ENCODE peak calls at places on chromosomes 1 and 21, in seven cellular contexts. Z is ACHN; I is H9; K is ecto neural progenitor cell; X is pulmonary artery endothelial cell; L is islet precursor cell; M is naive thymus-derived CD4-positive, alpha-beta T cell. Y is an unnamed sample.

GRCh38 chr1:233065655-233066054 is 115.2 kb downstream of the NTPCR start:
- DNase-seq in I (no peak), L (no peak), K (no peak), Z (no peak), X (no peak), M (no peak), Y (no peak)

GRCh38 chr1:15972409-15972808 is 3.5 kb downstream of the ZBTB17 start:
- DNase-seq in M (no peak), Z (no peak), X (no peak), L (no peak), I (no peak), K (no peak), Y (no peak)

GRCh38 chr1:60876952-60877351 is 205.4 kb upstream of the NFIA start:
- DNase-seq in L (no peak), X (no peak), M (no peak), K (no peak), Z (no peak), I (no peak), Y (no peak)

GRCh38 chr1:153922076-153922837 is 515 bp downstream of the GATAD2B start:
- DNase-seq in L (peak), K (no peak), M (no peak), X (no peak), I (no peak), Z (peak), Y (no peak)

GRCh38 chr1:42176902-42177519 is 12.5 kb upstream of the GUCA2A start:
- DNase-seq in Z (peak), M (peak), I (peak), X (no peak), K (no peak), L (peak), Y (no peak)

GRCh38 chr1:184019066-184019465 is 18.5 kb downstream of the COLGALT2 start:
- DNase-seq in X (no peak), Z (no peak), L (no peak), M (no peak), K (no peak), I (no peak), Y (no peak)

GRCh38 chr1:114379358-114379757 is 131.6 kb downstream of the TRIM33 start:
- DNase-seq in M (no peak), X (no peak), L (no peak), K (no peak), Z (no peak), I (no peak), Y (no peak)

GRCh38 chr1:200895801-200896570 is 1.3 kb downstream of the INAVA start:
- DNase-seq in Z (peak), L (no peak), M (no peak), I (no peak), K (no peak), X (no peak), Y (no peak)

GRCh38 chr1:152143147-152143845 is 15.7 kb downstream of the RPTN start:
- DNase-seq in L (no peak), Z (no peak), M (no peak), X (no peak), I (no peak), K (no peak), Y (no peak)

GRCh38 chr21:28632718-28633408 is 359.8 kb downstream of the LTN1 start:
- DNase-seq in Z (no peak), I (no peak), X (no peak), L (peak), K (no peak), M (no peak), Y (no peak)

GRCh38 chr1:219916257-219916656 is 12.1 kb downstream of the SLC30A10 start:
- DNase-seq in K (no peak), I (no peak), M (no peak), Z (no peak), L (no peak), X (no peak), Y (no peak)

GRCh38 chr1:30242722-30243465 is 480.5 kb downstream of the MATN1 start:
- DNase-seq in L (no peak), Z (no peak), M (no peak), I (no peak), K (no peak), X (no peak), Y (no peak)

GRCh38 chr1:102799496-102799895 is 308.8 kb downstream of the COL11A1 start:
- DNase-seq in X (no peak), M (no peak), L (no peak), I (no peak), K (no peak), Z (no peak), Y (no peak)

GRCh38 chr1:6124341-6124740 is 55.8 kb downstream of the CHD5 start:
- DNase-seq in K (no peak), X (no peak), I (no peak), L (no peak), M (no peak), Z (no peak), Y (no peak)

GRCh38 chr1:208174736-208175507 is 69.3 kb downstream of the PLXNA2 start:
- DNase-seq in M (no peak), K (no peak), X (peak), I (no peak), Z (no peak), L (no peak), Y (no peak)

GRCh38 chr1:17239420-17239819 is 9.5 kb upstream of the PADI3 start:
- DNase-seq in Z (peak), I (peak), L (peak), M (no peak), X (peak), K (peak), Y (no peak)

GRCh38 chr1:212561501-212561931 is 47.0 kb upstream of the ATF3 start:
- DNase-seq in X (no peak), K (no peak), M (no peak), Z (peak), L (no peak), I (no peak), Y (no peak)

GRCh38 chr1:91026320-91026719 is 4.5 kb upstream of the ZNF644 start:
- DNase-seq in L (no peak), X (no peak), K (no peak), Z (no peak), M (no peak), I (no peak), Y (no peak)

GRCh38 chr1:111990878-111991760 is 1.7 kb upstream of the KCND3 start:
- DNase-seq in K (peak), M (no peak), L (peak), I (peak), X (no peak), Z (peak), Y (no peak)

GRCh38 chr21:33021150-33021549 is 4.6 kb upstream of the OLIG2 start:
- DNase-seq in I (no peak), L (peak), X (no peak), K (peak), M (no peak), Z (no peak), Y (no peak)

GRCh38 chr1:212646588-212646987 is 38.0 kb downstream of the ATF3 start:
- DNase-seq in X (no peak), L (peak), Z (no peak), I (no peak), K (no peak), M (no peak), Y (no peak)

GRCh38 chr21:26072891-26073615 is 97.5 kb downstream of the APP start:
- DNase-seq in M (no peak), Z (peak), K (no peak), L (peak), I (no peak), X (no peak), Y (no peak)

GRCh38 chr1:113835686-113836290 is 23.5 kb upstream of the RSBN1 start:
- DNase-seq in L (no peak), Z (peak), M (peak), I (no peak), X (no peak), K (no peak), Y (no peak)

GRCh38 chr1:106793686-106794085 is 262.8 kb upstream of the PRMT6 start:
- DNase-seq in K (no peak), I (no peak), X (no peak), Z (no peak), L (no peak), M (no peak), Y (no peak)

GRCh38 chr21:33075596-33076195 is 5.8 kb downstream of the OLIG1 start:
- DNase-seq in L (peak), I (peak), K (no peak), X (no peak), M (no peak), Z (no peak), Y (no peak)

GRCh38 chr1:150973826-150974579 is 632 bp downstream of the CERS2 start:
- DNase-seq in Z (peak), L (peak), M (peak), K (peak), I (peak), X (no peak), Y (no peak)

GRCh38 chr1:208183977-208184901 is 59.9 kb downstream of the PLXNA2 start:
- DNase-seq in I (no peak), K (no peak), X (no peak), M (no peak), Z (peak), L (peak), Y (peak)

GRCh38 chr21:41213081-41213480 is 45.1 kb downstream of the BACE2 start:
- DNase-seq in I (no peak), L (no peak), K (no peak), Z (no peak), X (no peak), M (no peak), Y (no peak)

GRCh38 chr21:29555601-29556000 is 256.9 kb downstream of the BACH1 start:
- DNase-seq in M (no peak), I (no peak), L (no peak), Z (no peak), X (no peak), K (no peak), Y (no peak)

GRCh38 chr1:40308036-40308727 is 8.9 kb downstream of the COL9A2 start:
- DNase-seq in K (no peak), I (no peak), M (no peak), Z (no peak), L (no peak), X (no peak), Y (no peak)

GRCh38 chr1:156804026-156804425 is 12.6 kb downstream of the SH2D2A start:
- DNase-seq in M (no peak), K (no peak), X (no peak), Z (no peak), I (no peak), L (peak), Y (no peak)

GRCh38 chr1:161258439-161259386 is at the start of gene PCP4L1:
- DNase-seq in K (peak), X (no peak), I (peak), Z (peak), M (peak), L (peak), Y (no peak)

GRCh38 chr1:2133039-2133878 is 61.3 kb downstream of the FAAP20 start:
- DNase-seq in I (peak), L (peak), Z (no peak), K (peak), X (peak), M (peak), Y (peak)

GRCh38 chr1:13628711-13629110 is 45.1 kb downstream of the PDPN start:
- DNase-seq in K (no peak), L (no peak), I (no peak), X (no peak), Z (no peak), M (no peak), Y (no peak)

GRCh38 chr1:1760715-1761114 is 17.6 kb downstream of the NADK start:
- DNase-seq in K (no peak), L (peak), I (no peak), X (no peak), M (no peak), Z (no peak), Y (no peak)

GRCh38 chr1:29760165-29760564 is 523.8 kb downstream of the PTPRU start:
- DNase-seq in Z (no peak), K (no peak), L (no peak), I (no peak), M (no peak), X (no peak), Y (no peak)